ENCODE peak calls at places on chromosome 2, in eight cellular contexts. G, X, S, D, C, R, H and P are unnamed samples.

GRCh38 chr2:15758779-15759343 is 167.2 kb downstream of the DDX1 start:
- DNase-seq in G (no peak), X (no peak), S (no peak), D (no peak), C (no peak), R (no peak), H (no peak), P (no peak)

GRCh38 chr2:189022492-189022891 is 48.3 kb downstream of the COL3A1 start:
- DNase-seq in G (no peak), X (no peak), S (no peak), D (no peak), C (no peak), R (no peak), H (no peak), P (no peak)

GRCh38 chr2:16478817-16479216 is 186.8 kb downstream of the CYRIA start:
- DNase-seq in G (no peak), X (no peak), S (no peak), D (no peak), C (no peak), R (no peak), H (no peak), P (no peak)

GRCh38 chr2:240962371-240963064 is 35.9 kb upstream of the SNED1 start:
- DNase-seq in G (no peak), X (no peak), S (peak), D (no peak), C (no peak), R (no peak), H (peak), P (no peak)

GRCh38 chr2:35410431-35411061 is 945.0 kb upstream of the CRIM1 start:
- DNase-seq in G (no peak), X (no peak), S (peak), D (peak), C (no peak), R (peak), H (peak), P (peak)

GRCh38 chr2:187553908-187554703 is at the start of gene TFPI:
- DNase-seq in G (no peak), X (no peak), S (no peak), D (no peak), C (no peak), R (no peak), H (peak), P (no peak)

GRCh38 chr2:20184067-20184938 is 40.6 kb downstream of the SDC1 start:
- DNase-seq in G (no peak), X (no peak), S (no peak), D (no peak), C (no peak), R (no peak), H (no peak), P (no peak)

GRCh38 chr2:120429586-120430500 is 83.9 kb downstream of the INHBB start:
- DNase-seq in G (no peak), X (no peak), S (no peak), D (no peak), C (no peak), R (no peak), H (peak), P (no peak)

GRCh38 chr2:230922951-230923717 is 1.9 kb downstream of the GPR55 start:
- DNase-seq in G (no peak), X (no peak), S (peak), D (no peak), C (no peak), R (no peak), H (no peak), P (no peak)